ENCODE peak calls at places on chromosomes 4 and X, in ten cellular contexts. D, M, F, S, L, R, X, G, J and C are unnamed samples.

GRCh38 chr4:103451341-103451740 is 253.2 kb upstream of the CENPE start:
- DNase-seq in D (no peak), M (no peak), F (no peak), S (no peak), L (no peak), R (no peak), X (no peak), G (no peak), J (no peak), C (no peak)

GRCh38 chr4:158599150-158599549 is 72.5 kb downstream of the C4orf46 start:
- DNase-seq in D (no peak), M (no peak), F (no peak), S (no peak), L (no peak), R (no peak), X (no peak), G (no peak), J (peak), C (no peak)

GRCh38 chr4:130393246-130394041 is 1297.5 kb downstream of the C4orf33 start:
- DNase-seq in D (no peak), M (no peak), F (peak), S (no peak), L (no peak), R (peak), X (no peak), G (no peak), J (peak), C (no peak)

GRCh38 chrX:111168314-111168713 is 72.3 kb downstream of the PAK3 start:
- DNase-seq in D (no peak), M (peak), F (peak), S (peak), L (peak), R (peak), X (no peak), G (no peak), J (peak), C (no peak)

GRCh38 chrX:153703036-153703370 is 15.3 kb downstream of the SLC6A8 start:
- DNase-seq in D (no peak), M (no peak), F (no peak), S (no peak), L (no peak), R (no peak), X (peak), G (no peak), J (no peak), C (no peak)

GRCh38 chrX:107135076-107135964 is 16.7 kb upstream of the RBM41 start:
- DNase-seq in D (no peak), M (no peak), F (no peak), S (no peak), L (no peak), R (no peak), X (no peak), G (no peak), J (peak), C (no peak)

GRCh38 chrX:12825801-12826200 is 34.6 kb downstream of the PRPS2 start:
- DNase-seq in D (no peak), M (no peak), F (no peak), S (no peak), L (no peak), R (no peak), X (no peak), G (no peak), J (no peak), C (peak)

GRCh38 chr4:478373-478772 is 20.6 kb downstream of the ZNF721 start:
- DNase-seq in D (no peak), M (no peak), F (no peak), S (no peak), L (no peak), R (no peak), X (no peak), G (no peak), J (peak), C (no peak)

GRCh38 chrX:74449322-74449936 is 28.1 kb downstream of the SLC16A2 start:
- DNase-seq in D (no peak), M (no peak), F (no peak), S (no peak), L (no peak), R (no peak), X (no peak), G (no peak), J (no peak), C (no peak)

GRCh38 chr4:4420421-4420820 is 33.5 kb downstream of the NSG1 start:
- DNase-seq in D (no peak), M (no peak), F (no peak), S (no peak), L (no peak), R (no peak), X (no peak), G (no peak), J (no peak), C (no peak)

GRCh38 chr4:109303141-109303499 is 662 bp upstream of the COL25A1 start:
- DNase-seq in D (no peak), M (no peak), F (no peak), S (no peak), L (peak), R (no peak), X (no peak), G (no peak), J (peak), C (no peak)

GRCh38 chr4:27807207-27807606 is 946.6 kb downstream of the STIM2 start:
- DNase-seq in D (no peak), M (no peak), F (no peak), S (no peak), L (no peak), R (no peak), X (no peak), G (no peak), J (no peak), C (no peak)

GRCh38 chr4:147639388-147639787 is 22.2 kb downstream of the TMEM184C start:
- DNase-seq in D (no peak), M (no peak), F (no peak), S (no peak), L (no peak), R (no peak), X (no peak), G (peak), J (no peak), C (no peak)

GRCh38 chr4:23060776-23061175 is 368.0 kb downstream of the GBA3 start:
- DNase-seq in D (no peak), M (no peak), F (no peak), S (no peak), L (no peak), R (no peak), X (no peak), G (no peak), J (no peak), C (no peak)

GRCh38 chr4:37889849-37890500 is 909 bp upstream of the TBC1D1 start:
- DNase-seq in D (no peak), M (peak), F (peak), S (no peak), L (peak), R (no peak), X (peak), G (no peak), J (no peak), C (no peak)

GRCh38 chr4:46196086-46196485 is 72.2 kb upstream of the GABRG1 start:
- DNase-seq in D (no peak), M (peak), F (peak), S (no peak), L (no peak), R (no peak), X (no peak), G (no peak), J (no peak), C (no peak)

GRCh38 chr4:177308842-177309524 is 691 bp upstream of the NEIL3 start:
- DNase-seq in D (no peak), M (no peak), F (no peak), S (no peak), L (no peak), R (no peak), X (no peak), G (no peak), J (peak), C (no peak)

GRCh38 chrX:119427024-119427794 is 28.1 kb downstream of the SLC25A43 start:
- DNase-seq in D (no peak), M (no peak), F (peak), S (no peak), L (peak), R (peak), X (peak), G (no peak), J (peak), C (no peak)

GRCh38 chrX:16665089-16665488 is 15.1 kb downstream of the S100G start:
- DNase-seq in D (no peak), M (no peak), F (no peak), S (no peak), L (no peak), R (no peak), X (no peak), G (peak), J (no peak), C (no peak)

GRCh38 chrX:18410038-18410437 is 15.4 kb upstream of the CDKL5 start:
- DNase-seq in D (no peak), M (no peak), F (peak), S (peak), L (no peak), R (no peak), X (no peak), G (no peak), J (peak), C (no peak)

GRCh38 chr4:116016201-116016600 is 902.8 kb upstream of the NDST4 start:
- DNase-seq in D (no peak), M (no peak), F (no peak), S (no peak), L (no peak), R (no peak), X (no peak), G (no peak), J (peak), C (no peak)

GRCh38 chrX:48683411-48683982 is at the start of gene WAS:
- DNase-seq in D (no peak), M (no peak), F (no peak), S (no peak), L (no peak), R (no peak), X (no peak), G (no peak), J (peak), C (no peak)

GRCh38 chr4:179624768-179625181 is 2182.5 kb upstream of the AGA start:
- DNase-seq in D (no peak), M (no peak), F (no peak), S (no peak), L (no peak), R (no peak), X (no peak), G (no peak), J (peak), C (no peak)

GRCh38 chrX:150548684-150549083 is 19.7 kb upstream of the MTM1 start:
- DNase-seq in D (no peak), M (no peak), F (no peak), S (no peak), L (no peak), R (no peak), X (no peak), G (no peak), J (no peak), C (no peak)

GRCh38 chrX:86981326-86981890 is 536.2 kb upstream of the KLHL4 start:
- DNase-seq in D (no peak), M (peak), F (no peak), S (no peak), L (no peak), R (no peak), X (no peak), G (no peak), J (no peak), C (no peak)

GRCh38 chr4:26228883-26229282 is 91.9 kb upstream of the RBPJ start:
- DNase-seq in D (no peak), M (no peak), F (no peak), S (no peak), L (no peak), R (no peak), X (no peak), G (no peak), J (no peak), C (no peak)

GRCh38 chr4:28822163-28822562 is 1898.0 kb upstream of the PCDH7 start:
- DNase-seq in D (no peak), M (no peak), F (no peak), S (no peak), L (no peak), R (no peak), X (no peak), G (no peak), J (no peak), C (no peak)

GRCh38 chrX:104039689-104040505 is at the start of gene H2BW2:
- DNase-seq in D (no peak), M (no peak), F (peak), S (no peak), L (no peak), R (no peak), X (no peak), G (no peak), J (no peak), C (no peak)